ENCODE peak calls at places on chromosomes 2 and 18, in seven cellular contexts. I, C, E, K, Z, D and L are unnamed samples.

GRCh38 chr2:1973636-1974035 is 229.3 kb upstream of the PXDN start:
- DNase-seq in I (no peak), C (no peak), E (no peak), K (no peak), Z (no peak), D (no peak), L (no peak)

GRCh38 chr2:231176061-231176460 is 22.4 kb upstream of the ARMC9 start:
- DNase-seq in I (no peak), C (no peak), E (no peak), K (no peak), Z (no peak), D (no peak), L (no peak)

GRCh38 chr2:57080035-57080434 is 896.2 kb downstream of the CCDC85A start:
- DNase-seq in I (peak), C (no peak), E (no peak), K (peak), Z (no peak), D (no peak), L (no peak)

GRCh38 chr2:237184192-237184922 is 98.7 kb downstream of the COPS8 start:
- DNase-seq in I (peak), C (no peak), E (no peak), K (peak), Z (no peak), D (no peak), L (no peak)

GRCh38 chr2:134715932-134716643 is 2.7 kb downstream of the TMEM163 start:
- DNase-seq in I (no peak), C (no peak), E (no peak), K (no peak), Z (no peak), D (no peak), L (no peak)

GRCh38 chr2:217095511-217096205 is 235.8 kb upstream of the TNP1 start:
- DNase-seq in I (no peak), C (no peak), E (no peak), K (no peak), Z (no peak), D (no peak), L (no peak)

GRCh38 chr2:100793982-100794381 is 26.0 kb upstream of the NPAS2 start:
- DNase-seq in I (no peak), C (no peak), E (no peak), K (peak), Z (no peak), D (no peak), L (no peak)

GRCh38 chr18:57429607-57430165 is 5.5 kb upstream of the ONECUT2 start:
- DNase-seq in I (no peak), C (no peak), E (no peak), K (no peak), Z (peak), D (no peak), L (no peak)

GRCh38 chr2:16241166-16242160 is 301.1 kb downstream of the MYCN start:
- DNase-seq in I (no peak), C (no peak), E (no peak), K (no peak), Z (no peak), D (no peak), L (no peak)

GRCh38 chr2:45974056-45974455 is 322.6 kb downstream of the PRKCE start:
- DNase-seq in I (no peak), C (no peak), E (no peak), K (no peak), Z (peak), D (no peak), L (peak)

GRCh38 chr2:227785293-227785692 is 28.3 kb upstream of the CCL20 start:
- DNase-seq in I (no peak), C (no peak), E (no peak), K (no peak), Z (no peak), D (no peak), L (no peak)

GRCh38 chr2:45867349-45867748 is 215.9 kb downstream of the PRKCE start:
- DNase-seq in I (no peak), C (no peak), E (no peak), K (no peak), Z (no peak), D (no peak), L (no peak)

GRCh38 chr18:74328196-74328595 is 12.6 kb downstream of the C18orf63 start:
- DNase-seq in I (peak), C (no peak), E (no peak), K (no peak), Z (no peak), D (no peak), L (no peak)

GRCh38 chr2:43307046-43307445 is 80.6 kb upstream of the ZFP36L2 start:
- DNase-seq in I (no peak), C (no peak), E (no peak), K (no peak), Z (no peak), D (no peak), L (no peak)

GRCh38 chr2:207734264-207734635 is 22.8 kb downstream of the CCNYL1 start:
- DNase-seq in I (peak), C (no peak), E (no peak), K (peak), Z (no peak), D (no peak), L (no peak)

GRCh38 chr2:95271381-95271971 is 2.8 kb upstream of the PROM2 start:
- DNase-seq in I (no peak), C (no peak), E (peak), K (no peak), Z (no peak), D (no peak), L (no peak)

GRCh38 chr2:166092889-166093288 is 34.9 kb downstream of the SCN1A start:
- DNase-seq in I (peak), C (no peak), E (no peak), K (no peak), Z (no peak), D (peak), L (no peak)

DNA sequence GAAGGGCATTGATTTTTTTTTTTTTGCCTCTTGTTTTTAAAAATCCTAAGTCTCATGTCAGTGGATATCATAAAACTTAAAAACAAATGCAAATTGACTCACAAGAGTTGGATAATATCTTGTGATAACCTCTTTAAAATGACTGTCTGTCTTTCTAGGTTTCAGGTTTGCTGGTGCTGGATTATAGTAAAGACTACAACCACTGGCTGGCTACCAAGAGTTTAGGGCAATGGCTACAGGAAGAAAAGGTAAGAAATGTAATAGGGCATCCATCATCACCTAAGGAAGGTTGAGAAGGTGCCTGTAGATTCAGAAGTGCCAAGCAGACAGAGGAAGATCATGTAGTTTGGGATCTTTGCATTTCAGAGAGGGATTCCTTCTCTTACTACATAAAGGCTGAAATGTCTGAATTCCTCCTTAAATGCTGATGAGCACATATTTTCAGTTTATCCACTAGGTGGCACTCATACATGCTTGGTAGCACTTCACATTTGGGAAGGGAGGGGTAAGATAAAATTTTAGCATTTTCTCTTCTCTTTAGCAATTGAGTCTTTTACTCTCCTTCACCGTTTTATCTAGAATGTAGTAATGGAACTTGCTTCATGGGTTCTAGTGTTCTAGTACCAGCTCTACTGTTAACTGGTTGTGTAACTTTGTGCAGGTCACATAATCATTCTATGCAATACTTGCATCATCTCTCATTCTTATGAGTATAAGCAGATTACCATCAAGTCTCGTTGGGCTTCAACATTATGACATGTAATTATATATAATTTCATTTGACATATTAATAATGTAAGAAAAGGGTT is 21.1 kb downstream of the CPS1 start:
- DNase-seq in I (peak), C (no peak), E (no peak), K (peak), Z (peak), D (peak), L (peak)
- TF ChIP-seq CTCF in I (peak), C (peak), E (peak), K (peak), Z (peak), D (peak), L (peak)

DNA sequence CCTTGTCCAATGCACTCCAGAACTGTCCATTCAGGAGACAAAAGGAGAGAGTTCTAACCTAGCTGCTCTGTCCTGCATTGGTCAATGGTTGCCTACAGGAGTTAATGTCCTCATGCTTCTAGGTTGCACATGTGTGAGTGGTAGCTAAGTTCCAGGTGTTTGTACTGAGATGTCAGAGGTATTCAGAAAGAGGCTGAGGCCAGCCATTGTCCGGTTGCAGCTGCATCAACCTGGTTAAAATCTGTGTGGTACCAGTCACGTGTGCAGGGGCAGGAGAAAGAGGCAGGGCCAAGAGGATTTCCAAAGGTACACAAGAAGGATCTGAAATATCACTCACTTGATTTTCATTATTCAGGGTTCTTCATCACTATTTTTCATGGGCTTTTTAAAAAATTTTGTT is 70.8 kb downstream of the DTNA start:
- DNase-seq in I (no peak), C (no peak), E (no peak), K (no peak), Z (no peak), D (no peak), L (no peak)
- TF ChIP-seq CTCF in I (no peak), C (no peak), E (no peak), K (no peak), Z (no peak), D (no peak), L (no peak)

GRCh38 chr18:61894751-61895524 is 2.1 kb upstream of the RNF152 start:
- DNase-seq in I (no peak), C (no peak), E (no peak), K (no peak), Z (no peak), D (no peak), L (no peak)

GRCh38 chr18:61893304-61893970 is 630 bp upstream of the RNF152 start:
- DNase-seq in I (peak), C (peak), E (no peak), K (no peak), Z (peak), D (no peak), L (no peak)

GRCh38 chr18:61892683-61893303 is at the start of gene RNF152:
- DNase-seq in I (no peak), C (no peak), E (no peak), K (no peak), Z (peak), D (no peak), L (no peak)

GRCh38 chr18:61896118-61896517 is 3.3 kb upstream of the RNF152 start:
- DNase-seq in I (no peak), C (no peak), E (no peak), K (no peak), Z (no peak), D (no peak), L (no peak)

GRCh38 chr18:61893971-61894750 is 1.4 kb upstream of the RNF152 start:
- DNase-seq in I (peak), C (peak), E (peak), K (peak), Z (peak), D (no peak), L (peak)
- TF ChIP-seq CTCF in I (no peak), C (no peak), E (no peak), K (peak), Z (no peak), D (peak), L (peak)

GRCh38 chr18:51212606-51213005 is 15.1 kb upstream of the MEX3C start:
- DNase-seq in I (no peak), C (no peak), E (no peak), K (no peak), Z (no peak), D (no peak), L (no peak)
- TF ChIP-seq CTCF in I (no peak), C (no peak), E (no peak), K (no peak), Z (no peak), D (no peak), L (no peak)

GRCh38 chr2:122808286-122808969 is 1053.0 kb downstream of the TSN start:
- DNase-seq in I (no peak), C (peak), E (no peak), K (no peak), Z (no peak), D (no peak), L (no peak)
- TF ChIP-seq CTCF in I (no peak), C (no peak), E (no peak), K (no peak), Z (no peak), D (no peak), L (no peak)